ENCODE peak calls at places on chromosomes 2 and 18, in ten cellular contexts. R, B, G, J, Q, N, E, D, C and U are unnamed samples.

GRCh38 chr2:71829008-71829407 is 318.7 kb downstream of the CYP26B1 start:
- DNase-seq in J (no peak), D (no peak), N (no peak), R (no peak), E (no peak), C (no peak), Q (no peak), G (no peak), B (no peak), U (no peak)

GRCh38 chr2:203662963-203663362 is 43.5 kb upstream of the CD28 start:
- DNase-seq in G (no peak), R (no peak), J (no peak), N (no peak), E (no peak), Q (no peak), C (no peak), D (no peak), B (no peak), U (no peak)

GRCh38 chr2:30197570-30197969 is 33.8 kb upstream of the LBH start:
- DNase-seq in N (no peak), E (no peak), D (no peak), C (no peak), G (no peak), B (no peak), Q (no peak), J (no peak), R (no peak), U (no peak)

GRCh38 chr2:85089464-85090072 is 43.6 kb upstream of the TCF7L1 start:
- DNase-seq in Q (no peak), G (no peak), D (no peak), N (no peak), J (no peak), R (no peak), B (no peak), E (no peak), C (no peak), U (no peak)

GRCh38 chr2:174774828-174775227 is 10.6 kb upstream of the CHRNA1 start:
- DNase-seq in J (no peak), E (no peak), Q (no peak), B (no peak), C (no peak), D (no peak), N (no peak), R (no peak), G (no peak), U (no peak)

GRCh38 chr2:239732666-239733010 is 292.5 kb downstream of the NDUFA10 start:
- DNase-seq in D (no peak), B (no peak), Q (no peak), N (no peak), R (no peak), G (no peak), E (no peak), J (no peak), C (no peak), U (no peak)

GRCh38 chr18:46222710-46223360 is 118.7 kb downstream of the HAUS1 start:
- DNase-seq in J (no peak), N (no peak), R (no peak), Q (no peak), C (no peak), G (peak), E (no peak), B (no peak), D (no peak), U (no peak)

GRCh38 chr2:65291221-65292094 is 63.8 kb downstream of the ACTR2 start:
- DNase-seq in C (no peak), J (no peak), N (no peak), D (no peak), G (no peak), Q (no peak), B (no peak), R (no peak), E (no peak), U (no peak)

GRCh38 chr2:113084249-113085000 is 16.7 kb downstream of the IL1F10 start:
- DNase-seq in J (no peak), R (no peak), N (no peak), B (no peak), C (peak), E (no peak), Q (no peak), D (peak), G (peak), U (no peak)

GRCh38 chr2:16084274-16084673 is 143.9 kb downstream of the MYCN start:
- DNase-seq in Q (no peak), N (no peak), E (no peak), J (no peak), R (no peak), G (no peak), B (no peak), C (no peak), D (no peak), U (no peak)

GRCh38 chr2:36663851-36664715 is 32.4 kb upstream of the VIT start:
- DNase-seq in E (no peak), N (peak), R (no peak), Q (peak), G (peak), J (no peak), C (peak), D (peak), B (no peak), U (peak)

GRCh38 chr2:40668435-40668834 is 216.5 kb upstream of the SLC8A1 start:
- DNase-seq in B (no peak), C (no peak), R (no peak), Q (no peak), N (no peak), E (no peak), G (peak), D (no peak), J (no peak), U (peak)

GRCh38 chr2:24438106-24438505 is 52.9 kb upstream of the NCOA1 start:
- DNase-seq in D (no peak), E (no peak), J (no peak), C (no peak), G (peak), R (no peak), B (no peak), Q (no peak), N (no peak), U (no peak)

GRCh38 chr2:58535182-58535581 is 294.1 kb upstream of the FANCL start:
- DNase-seq in C (no peak), J (no peak), B (no peak), R (no peak), Q (no peak), D (no peak), N (no peak), G (no peak), E (no peak), U (no peak)

GRCh38 chr2:160910681-160911080 is 249.5 kb upstream of the TANK start:
- DNase-seq in C (no peak), G (peak), Q (no peak), R (no peak), E (no peak), J (no peak), D (no peak), N (peak), B (no peak), U (no peak)

GRCh38 chr2:233668605-233669260 is 3.0 kb upstream of the UGT1A9 start:
- DNase-seq in C (no peak), B (no peak), N (no peak), D (no peak), E (no peak), G (no peak), R (no peak), J (no peak), Q (no peak), U (no peak)

GRCh38 chr2:203400805-203401585 is 72.8 kb downstream of the ABI2 start:
- DNase-seq in N (no peak), G (no peak), D (no peak), Q (no peak), R (no peak), B (no peak), J (no peak), C (no peak), E (no peak), U (no peak)

GRCh38 chr2:112623913-112624777 is 21.6 kb upstream of the SLC20A1 start:
- DNase-seq in R (no peak), N (no peak), C (no peak), G (peak), Q (no peak), E (peak), B (no peak), D (peak), J (peak), U (no peak)

GRCh38 chr2:216680951-216681629 is 14.3 kb downstream of the IGFBP5 start:
- DNase-seq in E (no peak), R (no peak), D (no peak), J (no peak), B (no peak), N (no peak), C (no peak), G (no peak), Q (no peak), U (no peak)

GRCh38 chr2:132415256-132416079 is 1.1 kb upstream of the GPR39 start:
- DNase-seq in E (no peak), N (no peak), Q (no peak), B (no peak), C (no peak), J (no peak), R (no peak), D (no peak), G (peak), U (no peak)

GRCh38 chr2:204072443-204073324 is 136.1 kb downstream of the ICOS start:
- DNase-seq in B (no peak), R (no peak), G (peak), D (peak), E (peak), N (no peak), Q (no peak), C (peak), J (no peak), U (no peak)

GRCh38 chr2:229714736-229715541 is 584 bp upstream of the DNER start:
- DNase-seq in D (no peak), R (no peak), E (no peak), G (peak), N (peak), J (peak), B (no peak), C (no peak), Q (peak), U (peak)
- H3K4me3 ChIP-seq in D (peak), R (peak), E (no peak), G (peak), N (peak), J (peak), B (peak), C (no peak), Q (peak), U (no peak)

DNA sequence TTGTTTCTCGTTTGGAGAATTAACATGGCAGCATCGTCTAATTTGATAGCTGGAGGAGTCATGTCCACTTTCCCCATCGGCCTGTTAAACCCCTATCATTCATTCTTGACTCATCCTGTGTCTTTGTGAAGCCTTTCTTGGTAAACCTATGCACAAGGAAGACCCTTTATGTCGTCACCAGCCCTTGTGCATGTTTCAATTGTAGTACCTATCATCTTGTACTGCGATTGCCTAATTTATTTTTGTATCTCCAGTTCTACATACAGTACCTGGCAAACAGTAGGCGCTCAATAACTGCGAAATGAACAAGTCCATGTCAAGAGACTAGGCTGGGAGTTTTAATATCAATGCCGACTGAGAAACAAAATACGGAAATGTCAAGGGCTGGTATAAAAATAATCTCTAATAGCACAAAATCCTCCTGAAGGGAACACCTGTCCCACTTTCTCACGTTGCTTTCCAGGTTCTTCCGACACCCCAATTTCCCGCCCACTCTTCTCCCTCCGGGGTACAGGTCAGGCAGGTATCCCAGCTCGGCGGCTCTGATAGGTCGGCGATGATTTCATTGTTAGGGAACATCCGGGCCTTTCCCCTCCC is 1.3 kb upstream of the PPM1B start:
- DNase-seq in G (no peak), Q (no peak), E (no peak), C (peak), R (no peak), B (no peak), J (no peak), D (no peak), N (no peak), U (no peak)
- H3K4me3 ChIP-seq in G (peak), Q (peak), E (peak), C (peak), R (peak), B (peak), J (peak), D (peak), N (peak), U (peak)

DNA sequence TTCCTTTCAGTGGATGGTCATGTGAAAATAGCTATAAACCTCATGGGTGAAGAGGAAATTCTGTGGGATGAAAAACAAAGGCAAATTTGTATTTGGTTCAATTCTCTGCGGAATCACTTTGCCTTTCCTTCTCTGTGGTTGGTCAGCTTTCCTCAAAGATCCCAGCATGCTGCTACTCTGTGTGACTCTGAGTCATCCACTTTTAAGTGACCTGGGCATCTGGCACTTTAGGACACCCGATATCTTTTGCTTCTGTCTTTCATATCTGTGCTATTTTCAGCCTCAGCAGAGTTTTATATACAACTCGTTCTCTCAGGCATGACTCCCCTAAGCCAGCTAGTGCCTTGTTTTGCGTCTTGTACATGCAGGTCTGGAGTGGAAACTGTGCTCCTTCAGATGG is 217.0 kb upstream of the PIEZO2 start:
- DNase-seq in G (peak), Q (no peak), B (no peak), C (no peak), D (no peak), R (no peak), N (peak), J (no peak), E (no peak), U (no peak)
- H3K4me3 ChIP-seq in G (no peak), Q (no peak), B (no peak), C (no peak), D (no peak), R (no peak), N (no peak), J (no peak), E (no peak), U (no peak)

GRCh38 chr2:101398026-101398830 is 10.9 kb upstream of the CREG2 start:
- DNase-seq in R (no peak), B (no peak), D (no peak), Q (no peak), C (no peak), N (no peak), E (no peak), J (no peak), G (no peak), U (no peak)

GRCh38 chr2:101399001-101399794 is 11.9 kb upstream of the CREG2 start:
- DNase-seq in R (no peak), G (no peak), B (no peak), Q (no peak), E (no peak), D (no peak), J (no peak), N (no peak), C (no peak), U (no peak)

GRCh38 chr2:101401316-101401660 is 14.0 kb upstream of the CREG2 start:
- DNase-seq in N (no peak), C (peak), R (no peak), Q (no peak), G (no peak), B (no peak), D (no peak), J (no peak), E (no peak), U (no peak)

GRCh38 chr2:101400516-101401315 is 13.4 kb upstream of the CREG2 start:
- DNase-seq in G (no peak), D (no peak), J (no peak), Q (no peak), B (no peak), E (no peak), C (no peak), N (no peak), R (no peak), U (no peak)

GRCh38 chr2:101400048-101400447 is 12.7 kb upstream of the CREG2 start:
- DNase-seq in J (no peak), B (no peak), C (no peak), G (no peak), Q (no peak), E (no peak), R (no peak), D (no peak), N (no peak), U (no peak)
- H3K4me3 ChIP-seq in J (no peak), B (no peak), C (no peak), G (no peak), Q (no peak), E (no peak), R (no peak), D (no peak), N (no peak), U (no peak)